ENCODE peak calls at places on chromosomes 2 and 18, in seven cellular contexts. One of them, this sample, is unnamed.

GRCh38 chr2:17373736-17374135 is 144.5 kb downstream of the RAD51AP2 start:
- DNase-seq in GM12892: no peak
- DNase-seq in left kidney: no peak
- DNase-seq in OCI-M1: peak
- DNase-seq in activated CD4-positive, alpha-beta T cell treated with anti-CD3 and anti-CD28 coated beads for 4 hours: no peak
- DNase-seq in nephron progenitor cell: no peak
- DNase-seq in NCI-H1092: no peak
- DNase-seq in this sample: no peak

GRCh38 chr18:78482378-78482777 is 497.2 kb upstream of the SALL3 start:
- DNase-seq in GM12892: no peak
- DNase-seq in left kidney: no peak
- DNase-seq in NCI-H1092: no peak
- DNase-seq in nephron progenitor cell: no peak
- DNase-seq in OCI-M1: no peak
- DNase-seq in activated CD4-positive, alpha-beta T cell treated with anti-CD3 and anti-CD28 coated beads for 4 hours: no peak
- DNase-seq in this sample: no peak

GRCh38 chr2:54641988-54642387 is 81.5 kb upstream of the EML6 start:
- DNase-seq in left kidney: no peak
- DNase-seq in activated CD4-positive, alpha-beta T cell treated with anti-CD3 and anti-CD28 coated beads for 4 hours: no peak
- DNase-seq in OCI-M1: no peak
- DNase-seq in nephron progenitor cell: no peak
- DNase-seq in NCI-H1092: no peak
- DNase-seq in GM12892: no peak
- DNase-seq in this sample: no peak

GRCh38 chr2:172693037-172693436 is 42.6 kb upstream of the RAPGEF4 start:
- DNase-seq in left kidney: no peak
- DNase-seq in NCI-H1092: no peak
- DNase-seq in GM12892: no peak
- DNase-seq in nephron progenitor cell: no peak
- DNase-seq in OCI-M1: peak
- DNase-seq in activated CD4-positive, alpha-beta T cell treated with anti-CD3 and anti-CD28 coated beads for 4 hours: peak
- DNase-seq in this sample: no peak

GRCh38 chr2:136212426-136213378 is 94.8 kb upstream of the CXCR4 start:
- DNase-seq in nephron progenitor cell: no peak
- DNase-seq in GM12892: no peak
- DNase-seq in left kidney: no peak
- DNase-seq in NCI-H1092: no peak
- DNase-seq in activated CD4-positive, alpha-beta T cell treated with anti-CD3 and anti-CD28 coated beads for 4 hours: peak
- DNase-seq in OCI-M1: peak
- DNase-seq in this sample: no peak

GRCh38 chr2:132676999-132677398 is 7.0 kb upstream of the LYPD1 start:
- DNase-seq in activated CD4-positive, alpha-beta T cell treated with anti-CD3 and anti-CD28 coated beads for 4 hours: no peak
- DNase-seq in GM12892: no peak
- DNase-seq in NCI-H1092: no peak
- DNase-seq in OCI-M1: peak
- DNase-seq in nephron progenitor cell: no peak
- DNase-seq in left kidney: no peak
- DNase-seq in this sample: no peak

GRCh38 chr18:41942254-41942653 is 12.8 kb upstream of the PIK3C3 start:
- DNase-seq in OCI-M1: no peak
- DNase-seq in activated CD4-positive, alpha-beta T cell treated with anti-CD3 and anti-CD28 coated beads for 4 hours: no peak
- DNase-seq in NCI-H1092: no peak
- DNase-seq in left kidney: no peak
- DNase-seq in GM12892: no peak
- DNase-seq in nephron progenitor cell: no peak
- DNase-seq in this sample: no peak

GRCh38 chr2:225756198-225756597 is 356.7 kb downstream of the NYAP2 start:
- DNase-seq in OCI-M1: no peak
- DNase-seq in left kidney: no peak
- DNase-seq in nephron progenitor cell: no peak
- DNase-seq in activated CD4-positive, alpha-beta T cell treated with anti-CD3 and anti-CD28 coated beads for 4 hours: no peak
- DNase-seq in NCI-H1092: no peak
- DNase-seq in GM12892: no peak
- DNase-seq in this sample: no peak

GRCh38 chr18:78721281-78721949 is 258.2 kb upstream of the SALL3 start:
- DNase-seq in OCI-M1: no peak
- DNase-seq in left kidney: peak
- DNase-seq in GM12892: no peak
- DNase-seq in nephron progenitor cell: no peak
- DNase-seq in activated CD4-positive, alpha-beta T cell treated with anti-CD3 and anti-CD28 coated beads for 4 hours: no peak
- DNase-seq in NCI-H1092: no peak
- DNase-seq in this sample: no peak

GRCh38 chr2:112733449-112733848 is 12.6 kb downstream of the NT5DC4 start:
- DNase-seq in left kidney: no peak
- DNase-seq in activated CD4-positive, alpha-beta T cell treated with anti-CD3 and anti-CD28 coated beads for 4 hours: no peak
- DNase-seq in NCI-H1092: no peak
- DNase-seq in OCI-M1: no peak
- DNase-seq in nephron progenitor cell: no peak
- DNase-seq in GM12892: no peak
- DNase-seq in this sample: no peak

GRCh38 chr2:217886720-217887309 is 116.0 kb downstream of the TNS1 start:
- DNase-seq in activated CD4-positive, alpha-beta T cell treated with anti-CD3 and anti-CD28 coated beads for 4 hours: peak
- DNase-seq in left kidney: peak
- DNase-seq in NCI-H1092: peak
- DNase-seq in GM12892: peak
- DNase-seq in nephron progenitor cell: peak
- DNase-seq in OCI-M1: peak
- DNase-seq in this sample: no peak

GRCh38 chr18:61336766-61337165 is 3.5 kb downstream of the CDH20 start:
- DNase-seq in NCI-H1092: no peak
- DNase-seq in OCI-M1: no peak
- DNase-seq in GM12892: no peak
- DNase-seq in activated CD4-positive, alpha-beta T cell treated with anti-CD3 and anti-CD28 coated beads for 4 hours: no peak
- DNase-seq in nephron progenitor cell: no peak
- DNase-seq in left kidney: no peak
- DNase-seq in this sample: no peak

GRCh38 chr2:5250482-5250881 is 441.7 kb upstream of the SOX11 start:
- DNase-seq in left kidney: no peak
- DNase-seq in nephron progenitor cell: no peak
- DNase-seq in OCI-M1: no peak
- DNase-seq in activated CD4-positive, alpha-beta T cell treated with anti-CD3 and anti-CD28 coated beads for 4 hours: no peak
- DNase-seq in NCI-H1092: no peak
- DNase-seq in GM12892: no peak
- DNase-seq in this sample: no peak

GRCh38 chr2:60047347-60047746 is 506.1 kb downstream of the BCL11A start:
- DNase-seq in NCI-H1092: no peak
- DNase-seq in nephron progenitor cell: no peak
- DNase-seq in OCI-M1: no peak
- DNase-seq in activated CD4-positive, alpha-beta T cell treated with anti-CD3 and anti-CD28 coated beads for 4 hours: no peak
- DNase-seq in left kidney: no peak
- DNase-seq in GM12892: no peak
- DNase-seq in this sample: no peak

GRCh38 chr2:232310189-232310588 is 68.4 kb upstream of the ALPP start:
- DNase-seq in nephron progenitor cell: no peak
- DNase-seq in NCI-H1092: no peak
- DNase-seq in left kidney: no peak
- DNase-seq in GM12892: no peak
- DNase-seq in activated CD4-positive, alpha-beta T cell treated with anti-CD3 and anti-CD28 coated beads for 4 hours: no peak
- DNase-seq in OCI-M1: no peak
- DNase-seq in this sample: no peak

GRCh38 chr2:179031731-179032408 is 18.1 kb downstream of the CCDC141 start:
- DNase-seq in nephron progenitor cell: no peak
- DNase-seq in GM12892: no peak
- DNase-seq in NCI-H1092: no peak
- DNase-seq in left kidney: peak
- DNase-seq in activated CD4-positive, alpha-beta T cell treated with anti-CD3 and anti-CD28 coated beads for 4 hours: no peak
- DNase-seq in OCI-M1: peak
- DNase-seq in this sample: no peak

GRCh38 chr18:3119401-3120323 is 100.1 kb downstream of the MYOM1 start:
- DNase-seq in activated CD4-positive, alpha-beta T cell treated with anti-CD3 and anti-CD28 coated beads for 4 hours: no peak
- DNase-seq in NCI-H1092: no peak
- DNase-seq in left kidney: no peak
- DNase-seq in nephron progenitor cell: no peak
- DNase-seq in OCI-M1: peak
- DNase-seq in GM12892: no peak
- DNase-seq in this sample: no peak

GRCh38 chr18:63410792-63411191 is 11.5 kb downstream of the VPS4B start:
- DNase-seq in OCI-M1: no peak
- DNase-seq in GM12892: no peak
- DNase-seq in nephron progenitor cell: no peak
- DNase-seq in left kidney: no peak
- DNase-seq in NCI-H1092: no peak
- DNase-seq in activated CD4-positive, alpha-beta T cell treated with anti-CD3 and anti-CD28 coated beads for 4 hours: peak
- DNase-seq in this sample: no peak

GRCh38 chr2:235621736-235622135 is 127.9 kb downstream of the AGAP1 start:
- DNase-seq in nephron progenitor cell: no peak
- DNase-seq in GM12892: no peak
- DNase-seq in left kidney: no peak
- DNase-seq in NCI-H1092: no peak
- DNase-seq in activated CD4-positive, alpha-beta T cell treated with anti-CD3 and anti-CD28 coated beads for 4 hours: no peak
- DNase-seq in OCI-M1: no peak
- DNase-seq in this sample: no peak

GRCh38 chr2:63837036-63837594 is 4.6 kb upstream of the UGP2 start:
- DNase-seq in nephron progenitor cell: no peak
- DNase-seq in left kidney: no peak
- DNase-seq in OCI-M1: no peak
- DNase-seq in GM12892: no peak
- DNase-seq in activated CD4-positive, alpha-beta T cell treated with anti-CD3 and anti-CD28 coated beads for 4 hours: no peak
- DNase-seq in NCI-H1092: no peak
- DNase-seq in this sample: no peak

GRCh38 chr2:215367647-215368492 is 56.0 kb downstream of the ATIC start:
- DNase-seq in OCI-M1: no peak
- DNase-seq in NCI-H1092: no peak
- DNase-seq in nephron progenitor cell: no peak
- DNase-seq in GM12892: no peak
- DNase-seq in activated CD4-positive, alpha-beta T cell treated with anti-CD3 and anti-CD28 coated beads for 4 hours: no peak
- DNase-seq in left kidney: no peak
- DNase-seq in this sample: no peak

GRCh38 chr2:84912984-84913383 is 7.5 kb downstream of the TMSB10 start:
- DNase-seq in activated CD4-positive, alpha-beta T cell treated with anti-CD3 and anti-CD28 coated beads for 4 hours: no peak
- DNase-seq in left kidney: no peak
- DNase-seq in nephron progenitor cell: no peak
- DNase-seq in OCI-M1: no peak
- DNase-seq in NCI-H1092: no peak
- DNase-seq in GM12892: no peak
- DNase-seq in this sample: no peak

This sample was measured in D721Med.